ENCODE peak calls at places on chromosome 10, in ten cellular contexts. One of them, this sample, is unnamed.

GRCh38 chr10:12670004-12670403 is 320.7 kb downstream of the CAMK1D start:
- DNase-seq in cardiac muscle cell: no peak
- DNase-seq in stimulated activated CD8-positive, alpha-beta memory T cell treated with anti-CD3 and anti-CD28 coated beads, Interleukin-4, amount 100 ng/mL, for 4 hours: no peak
- DNase-seq in HFFc6: no peak
- DNase-seq in cortex of kidney: no peak
- DNase-seq in CD4-positive, alpha-beta memory T cell: no peak
- DNase-seq in CD8-positive, alpha-beta memory T cell: no peak
- DNase-seq in HEK293T: no peak
- DNase-seq in HTR-8/SVneo: no peak
- DNase-seq in memory B cell: no peak
- DNase-seq in this sample: no peak

GRCh38 chr10:12614390-12615003 is 265.1 kb downstream of the CAMK1D start:
- DNase-seq in stimulated activated CD8-positive, alpha-beta memory T cell treated with anti-CD3 and anti-CD28 coated beads, Interleukin-4, amount 100 ng/mL, for 4 hours: no peak
- DNase-seq in memory B cell: no peak
- DNase-seq in cardiac muscle cell: no peak
- DNase-seq in HTR-8/SVneo: no peak
- DNase-seq in CD8-positive, alpha-beta memory T cell: no peak
- DNase-seq in cortex of kidney: no peak
- DNase-seq in CD4-positive, alpha-beta memory T cell: no peak
- DNase-seq in HFFc6: no peak
- DNase-seq in HEK293T: no peak
- DNase-seq in this sample: no peak

GRCh38 chr10:99234067-99234738 is 1.4 kb downstream of the HPSE2 start:
- DNase-seq in memory B cell: peak
- DNase-seq in CD4-positive, alpha-beta memory T cell: peak
- DNase-seq in stimulated activated CD8-positive, alpha-beta memory T cell treated with anti-CD3 and anti-CD28 coated beads, Interleukin-4, amount 100 ng/mL, for 4 hours: no peak
- DNase-seq in HFFc6: no peak
- DNase-seq in cardiac muscle cell: peak
- DNase-seq in HTR-8/SVneo: no peak
- DNase-seq in cortex of kidney: no peak
- DNase-seq in CD8-positive, alpha-beta memory T cell: no peak
- DNase-seq in HEK293T: no peak
- DNase-seq in this sample: no peak

GRCh38 chr10:92773776-92774175 is 74.5 kb upstream of the EXOC6 start:
- DNase-seq in memory B cell: no peak
- DNase-seq in stimulated activated CD8-positive, alpha-beta memory T cell treated with anti-CD3 and anti-CD28 coated beads, Interleukin-4, amount 100 ng/mL, for 4 hours: no peak
- DNase-seq in HTR-8/SVneo: no peak
- DNase-seq in cortex of kidney: no peak
- DNase-seq in cardiac muscle cell: no peak
- DNase-seq in CD4-positive, alpha-beta memory T cell: no peak
- DNase-seq in HEK293T: no peak
- DNase-seq in CD8-positive, alpha-beta memory T cell: no peak
- DNase-seq in HFFc6: no peak
- DNase-seq in this sample: no peak

GRCh38 chr10:12042409-12042796 is 206 bp downstream of the UPF2 start:
- DNase-seq in cardiac muscle cell: peak
- DNase-seq in memory B cell: no peak
- DNase-seq in HFFc6: no peak
- DNase-seq in HEK293T: no peak
- DNase-seq in HTR-8/SVneo: no peak
- DNase-seq in stimulated activated CD8-positive, alpha-beta memory T cell treated with anti-CD3 and anti-CD28 coated beads, Interleukin-4, amount 100 ng/mL, for 4 hours: peak
- DNase-seq in cortex of kidney: no peak
- DNase-seq in CD8-positive, alpha-beta memory T cell: peak
- DNase-seq in CD4-positive, alpha-beta memory T cell: peak
- DNase-seq in this sample: peak

GRCh38 chr10:3241128-3242057 is 68.8 kb upstream of the PITRM1 start:
- DNase-seq in memory B cell: no peak
- DNase-seq in cardiac muscle cell: no peak
- DNase-seq in stimulated activated CD8-positive, alpha-beta memory T cell treated with anti-CD3 and anti-CD28 coated beads, Interleukin-4, amount 100 ng/mL, for 4 hours: no peak
- DNase-seq in CD4-positive, alpha-beta memory T cell: no peak
- DNase-seq in HEK293T: no peak
- DNase-seq in HFFc6: no peak
- DNase-seq in CD8-positive, alpha-beta memory T cell: no peak
- DNase-seq in HTR-8/SVneo: no peak
- DNase-seq in cortex of kidney: no peak
- DNase-seq in this sample: no peak

GRCh38 chr10:76129213-76129612 is 697.8 kb downstream of the LRMDA start:
- DNase-seq in cortex of kidney: no peak
- DNase-seq in HFFc6: no peak
- DNase-seq in CD8-positive, alpha-beta memory T cell: no peak
- DNase-seq in stimulated activated CD8-positive, alpha-beta memory T cell treated with anti-CD3 and anti-CD28 coated beads, Interleukin-4, amount 100 ng/mL, for 4 hours: no peak
- DNase-seq in cardiac muscle cell: no peak
- DNase-seq in CD4-positive, alpha-beta memory T cell: no peak
- DNase-seq in HEK293T: no peak
- DNase-seq in memory B cell: no peak
- DNase-seq in HTR-8/SVneo: no peak
- DNase-seq in this sample: no peak

GRCh38 chr10:113945687-113946085 is 91.2 kb downstream of the NHLRC2 start:
- DNase-seq in cortex of kidney: no peak
- DNase-seq in HFFc6: no peak
- DNase-seq in HTR-8/SVneo: no peak
- DNase-seq in memory B cell: no peak
- DNase-seq in CD4-positive, alpha-beta memory T cell: no peak
- DNase-seq in stimulated activated CD8-positive, alpha-beta memory T cell treated with anti-CD3 and anti-CD28 coated beads, Interleukin-4, amount 100 ng/mL, for 4 hours: no peak
- DNase-seq in cardiac muscle cell: no peak
- DNase-seq in CD8-positive, alpha-beta memory T cell: no peak
- DNase-seq in HEK293T: no peak
- DNase-seq in this sample: no peak

GRCh38 chr10:6406220-6407033 is 173.6 kb downstream of the PRKCQ start:
- DNase-seq in CD8-positive, alpha-beta memory T cell: no peak
- DNase-seq in HFFc6: peak
- DNase-seq in cardiac muscle cell: no peak
- DNase-seq in CD4-positive, alpha-beta memory T cell: peak
- DNase-seq in HEK293T: peak
- DNase-seq in HTR-8/SVneo: no peak
- DNase-seq in stimulated activated CD8-positive, alpha-beta memory T cell treated with anti-CD3 and anti-CD28 coated beads, Interleukin-4, amount 100 ng/mL, for 4 hours: no peak
- DNase-seq in cortex of kidney: no peak
- DNase-seq in memory B cell: no peak
- DNase-seq in this sample: no peak

GRCh38 chr10:95815133-95815532 is 59.2 kb downstream of the ENTPD1 start:
- DNase-seq in HEK293T: no peak
- DNase-seq in stimulated activated CD8-positive, alpha-beta memory T cell treated with anti-CD3 and anti-CD28 coated beads, Interleukin-4, amount 100 ng/mL, for 4 hours: no peak
- DNase-seq in HFFc6: no peak
- DNase-seq in cardiac muscle cell: no peak
- DNase-seq in HTR-8/SVneo: no peak
- DNase-seq in CD8-positive, alpha-beta memory T cell: no peak
- DNase-seq in cortex of kidney: no peak
- DNase-seq in CD4-positive, alpha-beta memory T cell: no peak
- DNase-seq in memory B cell: no peak
- DNase-seq in this sample: no peak

GRCh38 chr10:45155784-45156183 is 155.1 kb downstream of the ZNF22 start:
- DNase-seq in HEK293T: no peak
- DNase-seq in HFFc6: no peak
- DNase-seq in CD4-positive, alpha-beta memory T cell: no peak
- DNase-seq in CD8-positive, alpha-beta memory T cell: no peak
- DNase-seq in memory B cell: no peak
- DNase-seq in cortex of kidney: no peak
- DNase-seq in cardiac muscle cell: no peak
- DNase-seq in stimulated activated CD8-positive, alpha-beta memory T cell treated with anti-CD3 and anti-CD28 coated beads, Interleukin-4, amount 100 ng/mL, for 4 hours: no peak
- DNase-seq in HTR-8/SVneo: no peak
- DNase-seq in this sample: no peak

GRCh38 chr10:10499839-10500238 is 517.8 kb upstream of the CELF2 start:
- DNase-seq in HTR-8/SVneo: peak
- DNase-seq in memory B cell: no peak
- DNase-seq in stimulated activated CD8-positive, alpha-beta memory T cell treated with anti-CD3 and anti-CD28 coated beads, Interleukin-4, amount 100 ng/mL, for 4 hours: no peak
- DNase-seq in cardiac muscle cell: no peak
- DNase-seq in HEK293T: no peak
- DNase-seq in CD4-positive, alpha-beta memory T cell: no peak
- DNase-seq in HFFc6: no peak
- DNase-seq in cortex of kidney: no peak
- DNase-seq in CD8-positive, alpha-beta memory T cell: no peak
- DNase-seq in this sample: no peak

GRCh38 chr10:97327348-97328294 is 6.9 kb downstream of the FRAT2 start:
- DNase-seq in HFFc6: no peak
- DNase-seq in HEK293T: no peak
- DNase-seq in cortex of kidney: no peak
- DNase-seq in HTR-8/SVneo: no peak
- DNase-seq in CD4-positive, alpha-beta memory T cell: no peak
- DNase-seq in cardiac muscle cell: no peak
- DNase-seq in CD8-positive, alpha-beta memory T cell: no peak
- DNase-seq in stimulated activated CD8-positive, alpha-beta memory T cell treated with anti-CD3 and anti-CD28 coated beads, Interleukin-4, amount 100 ng/mL, for 4 hours: no peak
- DNase-seq in memory B cell: no peak
- DNase-seq in this sample: no peak

GRCh38 chr10:55641601-55642000 is 719.5 kb downstream of the ZWINT start:
- DNase-seq in HTR-8/SVneo: no peak
- DNase-seq in stimulated activated CD8-positive, alpha-beta memory T cell treated with anti-CD3 and anti-CD28 coated beads, Interleukin-4, amount 100 ng/mL, for 4 hours: no peak
- DNase-seq in HFFc6: no peak
- DNase-seq in cardiac muscle cell: no peak
- DNase-seq in memory B cell: no peak
- DNase-seq in cortex of kidney: no peak
- DNase-seq in CD8-positive, alpha-beta memory T cell: no peak
- DNase-seq in HEK293T: no peak
- DNase-seq in CD4-positive, alpha-beta memory T cell: no peak
- DNase-seq in this sample: no peak

GRCh38 chr10:127303105-127303504 is 106.7 kb upstream of the INSYN2A start:
- DNase-seq in stimulated activated CD8-positive, alpha-beta memory T cell treated with anti-CD3 and anti-CD28 coated beads, Interleukin-4, amount 100 ng/mL, for 4 hours: no peak
- DNase-seq in HFFc6: no peak
- DNase-seq in HEK293T: no peak
- DNase-seq in CD8-positive, alpha-beta memory T cell: no peak
- DNase-seq in CD4-positive, alpha-beta memory T cell: no peak
- DNase-seq in cardiac muscle cell: no peak
- DNase-seq in cortex of kidney: no peak
- DNase-seq in memory B cell: no peak
- DNase-seq in HTR-8/SVneo: no peak
- DNase-seq in this sample: no peak

GRCh38 chr10:122029503-122030199 is 40.7 kb downstream of the TACC2 start:
- DNase-seq in cortex of kidney: no peak
- DNase-seq in HTR-8/SVneo: no peak
- DNase-seq in HFFc6: no peak
- DNase-seq in CD8-positive, alpha-beta memory T cell: no peak
- DNase-seq in stimulated activated CD8-positive, alpha-beta memory T cell treated with anti-CD3 and anti-CD28 coated beads, Interleukin-4, amount 100 ng/mL, for 4 hours: no peak
- DNase-seq in cardiac muscle cell: no peak
- DNase-seq in memory B cell: no peak
- DNase-seq in HEK293T: no peak
- DNase-seq in CD4-positive, alpha-beta memory T cell: no peak
- DNase-seq in this sample: no peak

GRCh38 chr10:35079763-35080162 is 10.4 kb downstream of the CUL2 start:
- DNase-seq in cortex of kidney: no peak
- DNase-seq in stimulated activated CD8-positive, alpha-beta memory T cell treated with anti-CD3 and anti-CD28 coated beads, Interleukin-4, amount 100 ng/mL, for 4 hours: no peak
- DNase-seq in CD8-positive, alpha-beta memory T cell: no peak
- DNase-seq in cardiac muscle cell: no peak
- DNase-seq in HTR-8/SVneo: peak
- DNase-seq in memory B cell: no peak
- DNase-seq in HFFc6: peak
- DNase-seq in HEK293T: no peak
- DNase-seq in CD4-positive, alpha-beta memory T cell: no peak
- DNase-seq in this sample: peak

GRCh38 chr10:20105931-20106330 is 289.7 kb downstream of the PLXDC2 start:
- DNase-seq in cardiac muscle cell: no peak
- DNase-seq in stimulated activated CD8-positive, alpha-beta memory T cell treated with anti-CD3 and anti-CD28 coated beads, Interleukin-4, amount 100 ng/mL, for 4 hours: no peak
- DNase-seq in HFFc6: no peak
- DNase-seq in HEK293T: no peak
- DNase-seq in CD8-positive, alpha-beta memory T cell: no peak
- DNase-seq in memory B cell: no peak
- DNase-seq in HTR-8/SVneo: no peak
- DNase-seq in CD4-positive, alpha-beta memory T cell: no peak
- DNase-seq in cortex of kidney: no peak
- DNase-seq in this sample: no peak

GRCh38 chr10:103612462-103613365 is 119.2 kb downstream of the NEURL1 start:
- DNase-seq in cortex of kidney: no peak
- DNase-seq in CD4-positive, alpha-beta memory T cell: no peak
- DNase-seq in HTR-8/SVneo: peak
- DNase-seq in stimulated activated CD8-positive, alpha-beta memory T cell treated with anti-CD3 and anti-CD28 coated beads, Interleukin-4, amount 100 ng/mL, for 4 hours: no peak
- DNase-seq in HEK293T: no peak
- DNase-seq in HFFc6: peak
- DNase-seq in memory B cell: no peak
- DNase-seq in CD8-positive, alpha-beta memory T cell: no peak
- DNase-seq in cardiac muscle cell: no peak
- DNase-seq in this sample: no peak

GRCh38 chr10:74991435-74991834 is 120.0 kb upstream of the SAMD8 start:
- DNase-seq in stimulated activated CD8-positive, alpha-beta memory T cell treated with anti-CD3 and anti-CD28 coated beads, Interleukin-4, amount 100 ng/mL, for 4 hours: no peak
- DNase-seq in memory B cell: no peak
- DNase-seq in CD8-positive, alpha-beta memory T cell: no peak
- DNase-seq in CD4-positive, alpha-beta memory T cell: peak
- DNase-seq in cortex of kidney: no peak
- DNase-seq in HEK293T: peak
- DNase-seq in HTR-8/SVneo: peak
- DNase-seq in HFFc6: peak
- DNase-seq in cardiac muscle cell: peak
- DNase-seq in this sample: no peak

GRCh38 chr10:127977368-127978009 is 70.6 kb downstream of the PTPRE start:
- DNase-seq in HTR-8/SVneo: peak
- DNase-seq in cardiac muscle cell: no peak
- DNase-seq in CD4-positive, alpha-beta memory T cell: no peak
- DNase-seq in HEK293T: no peak
- DNase-seq in CD8-positive, alpha-beta memory T cell: no peak
- DNase-seq in stimulated activated CD8-positive, alpha-beta memory T cell treated with anti-CD3 and anti-CD28 coated beads, Interleukin-4, amount 100 ng/mL, for 4 hours: no peak
- DNase-seq in cortex of kidney: no peak
- DNase-seq in memory B cell: no peak
- DNase-seq in HFFc6: no peak
- DNase-seq in this sample: no peak

GRCh38 chr10:102975483-102976057 is 57.5 kb downstream of the CNNM2 start:
- DNase-seq in cardiac muscle cell: no peak
- DNase-seq in HEK293T: no peak
- DNase-seq in cortex of kidney: no peak
- DNase-seq in CD4-positive, alpha-beta memory T cell: no peak
- DNase-seq in HTR-8/SVneo: no peak
- DNase-seq in stimulated activated CD8-positive, alpha-beta memory T cell treated with anti-CD3 and anti-CD28 coated beads, Interleukin-4, amount 100 ng/mL, for 4 hours: no peak
- DNase-seq in CD8-positive, alpha-beta memory T cell: no peak
- DNase-seq in memory B cell: no peak
- DNase-seq in HFFc6: no peak
- DNase-seq in this sample: no peak

GRCh38 chr10:60963441-60964256 is 19.7 kb upstream of the RHOBTB1 start:
- DNase-seq in HFFc6: peak
- DNase-seq in HEK293T: no peak
- DNase-seq in cardiac muscle cell: no peak
- DNase-seq in stimulated activated CD8-positive, alpha-beta memory T cell treated with anti-CD3 and anti-CD28 coated beads, Interleukin-4, amount 100 ng/mL, for 4 hours: no peak
- DNase-seq in CD4-positive, alpha-beta memory T cell: no peak
- DNase-seq in memory B cell: no peak
- DNase-seq in CD8-positive, alpha-beta memory T cell: no peak
- DNase-seq in cortex of kidney: no peak
- DNase-seq in HTR-8/SVneo: no peak
- DNase-seq in this sample: no peak

GRCh38 chr10:14486777-14487510 is 156.2 kb upstream of the FRMD4A start:
- DNase-seq in stimulated activated CD8-positive, alpha-beta memory T cell treated with anti-CD3 and anti-CD28 coated beads, Interleukin-4, amount 100 ng/mL, for 4 hours: no peak
- DNase-seq in CD8-positive, alpha-beta memory T cell: no peak
- DNase-seq in cardiac muscle cell: no peak
- DNase-seq in CD4-positive, alpha-beta memory T cell: no peak
- DNase-seq in cortex of kidney: no peak
- DNase-seq in HEK293T: no peak
- DNase-seq in HTR-8/SVneo: no peak
- DNase-seq in HFFc6: no peak
- DNase-seq in memory B cell: no peak
- DNase-seq in this sample: no peak

GRCh38 chr10:110916554-110917346 is 2.2 kb downstream of the BBIP1 start:
- DNase-seq in memory B cell: no peak
- DNase-seq in HEK293T: peak
- DNase-seq in HFFc6: peak
- DNase-seq in CD4-positive, alpha-beta memory T cell: no peak
- DNase-seq in cardiac muscle cell: no peak
- DNase-seq in HTR-8/SVneo: peak
- DNase-seq in cortex of kidney: no peak
- DNase-seq in stimulated activated CD8-positive, alpha-beta memory T cell treated with anti-CD3 and anti-CD28 coated beads, Interleukin-4, amount 100 ng/mL, for 4 hours: no peak
- DNase-seq in CD8-positive, alpha-beta memory T cell: no peak
- DNase-seq in this sample: no peak

GRCh38 chr10:11469575-11470391 is 141.7 kb downstream of the USP6NL start:
- DNase-seq in cortex of kidney: no peak
- DNase-seq in CD4-positive, alpha-beta memory T cell: no peak
- DNase-seq in HFFc6: no peak
- DNase-seq in memory B cell: no peak
- DNase-seq in stimulated activated CD8-positive, alpha-beta memory T cell treated with anti-CD3 and anti-CD28 coated beads, Interleukin-4, amount 100 ng/mL, for 4 hours: no peak
- DNase-seq in HEK293T: no peak
- DNase-seq in HTR-8/SVneo: no peak
- DNase-seq in CD8-positive, alpha-beta memory T cell: no peak
- DNase-seq in cardiac muscle cell: no peak
- DNase-seq in this sample: no peak

GRCh38 chr10:119233821-119234220 is 26.4 kb downstream of the GRK5 start:
- DNase-seq in memory B cell: no peak
- DNase-seq in stimulated activated CD8-positive, alpha-beta memory T cell treated with anti-CD3 and anti-CD28 coated beads, Interleukin-4, amount 100 ng/mL, for 4 hours: no peak
- DNase-seq in CD8-positive, alpha-beta memory T cell: no peak
- DNase-seq in cortex of kidney: no peak
- DNase-seq in CD4-positive, alpha-beta memory T cell: no peak
- DNase-seq in HTR-8/SVneo: no peak
- DNase-seq in cardiac muscle cell: no peak
- DNase-seq in HEK293T: no peak
- DNase-seq in HFFc6: no peak
- DNase-seq in this sample: no peak

GRCh38 chr10:22301193-22301592 is 15.0 kb upstream of the COMMD3 start:
- DNase-seq in HTR-8/SVneo: no peak
- DNase-seq in CD8-positive, alpha-beta memory T cell: no peak
- DNase-seq in memory B cell: no peak
- DNase-seq in stimulated activated CD8-positive, alpha-beta memory T cell treated with anti-CD3 and anti-CD28 coated beads, Interleukin-4, amount 100 ng/mL, for 4 hours: no peak
- DNase-seq in cardiac muscle cell: no peak
- DNase-seq in HFFc6: no peak
- DNase-seq in cortex of kidney: no peak
- DNase-seq in CD4-positive, alpha-beta memory T cell: no peak
- DNase-seq in HEK293T: no peak
- DNase-seq in this sample: no peak